ENCODE peak calls at places on chromosomes 11 and 22, in four cellular contexts. D is activated CD8-positive, alpha-beta memory T cell treated with anti-CD3 and anti-CD28 coated beads for 24 hours; P is activated CD4-positive, alpha-beta memory T cell treated with anti-CD3 and anti-CD28 coated beads, Interleukin-2, amount 10 ng/mL, durations not matched to agents 7 days and 5 days; I is C1 segment of cervical spinal cord. Q is an unnamed sample.

GRCh38 chr11:112523477-112523876 is 262.8 kb upstream of the PLET1 start:
- DNase-seq in D (no peak), P (no peak), I (peak; percentile 31), Q (no peak)

GRCh38 chr22:37639070-37639760 is at the start of gene SH3BP1:
- DNase-seq in P (peak; percentile 71), I (no peak), D (peak; percentile 83), Q (peak; percentile 77)

GRCh38 chr11:118659314-118659939 is 20.0 kb downstream of the TREH start:
- DNase-seq in I (peak; percentile 68), P (peak; percentile 88), D (peak; percentile 97), Q (peak; percentile 94)

GRCh38 chr11:34165121-34165520 is 59.7 kb downstream of the NAT10 start:
- DNase-seq in I (no peak), P (no peak), D (no peak), Q (no peak)

GRCh38 chr11:65212226-65212801 is 30.6 kb downstream of the CAPN1 start:
- DNase-seq in P (no peak), I (no peak), D (peak; percentile 54), Q (no peak)

GRCh38 chr11:22677153-22677890 is 10.9 kb downstream of the GAS2 start:
- DNase-seq in D (no peak), I (no peak), P (no peak), Q (no peak)

GRCh38 chr22:31334329-31334728 is 11.8 kb downstream of the PATZ1 start:
- DNase-seq in D (no peak), P (no peak), I (no peak), Q (no peak)

GRCh38 chr22:38758276-38758945 is 2.6 kb upstream of the SUN2 start:
- DNase-seq in D (peak; percentile 85), P (peak; percentile 55), I (no peak), Q (no peak)

GRCh38 chr11:118065375-118065774 is 11.5 kb upstream of the TMPRSS4 start:
- DNase-seq in P (no peak), D (no peak), I (no peak), Q (no peak)

GRCh38 chr22:23065495-23066122 is 4.7 kb upstream of the GNAZ start:
- DNase-seq in P (no peak), D (peak; percentile 46), I (no peak), Q (peak; percentile 31)

GRCh38 chr11:62433141-62433543 is 14.3 kb downstream of the SCGB1A1 start:
- DNase-seq in D (no peak), P (no peak), I (no peak), Q (no peak)

GRCh38 chr11:12798609-12799011 is 124.4 kb downstream of the TEAD1 start:
- DNase-seq in P (no peak), I (no peak), D (no peak), Q (no peak)

GRCh38 chr11:72349616-72350218 is 84.6 kb downstream of the CLPB start:
- DNase-seq in I (no peak), D (no peak), P (no peak), Q (no peak)